ENCODE peak calls at places on chromosomes 16 and 17, in six cellular contexts. One of them, this sample, is unnamed.

GRCh38 chr17:2060681-2061440 is 6.0 kb downstream of the HIC1 start:
- DNase-seq in tibial nerve: no peak
- DNase-seq in DND-41: no peak
- DNase-seq in brain microvascular endothelial cell: peak
- DNase-seq in psoas muscle: peak
- DNase-seq in MM.1S: no peak
- DNase-seq in this sample: no peak

GRCh38 chr16:87559976-87560375 is 42.3 kb upstream of the JPH3 start:
- DNase-seq in tibial nerve: no peak
- DNase-seq in DND-41: no peak
- DNase-seq in brain microvascular endothelial cell: no peak
- DNase-seq in psoas muscle: no peak
- DNase-seq in MM.1S: no peak
- DNase-seq in this sample: no peak

GRCh38 chr16:82118749-82119148 is 51.3 kb downstream of the MPHOSPH6 start:
- DNase-seq in tibial nerve: no peak
- DNase-seq in DND-41: no peak
- DNase-seq in brain microvascular endothelial cell: no peak
- DNase-seq in psoas muscle: no peak
- DNase-seq in MM.1S: no peak
- DNase-seq in this sample: no peak

GRCh38 chr17:3534881-3535252 is 22.7 kb downstream of the TRPV3 start:
- DNase-seq in tibial nerve: no peak
- DNase-seq in DND-41: no peak
- DNase-seq in brain microvascular endothelial cell: no peak
- DNase-seq in psoas muscle: peak
- DNase-seq in MM.1S: no peak
- DNase-seq in this sample: no peak

GRCh38 chr17:4853195-4853762 is 20.1 kb downstream of the MINK1 start:
- DNase-seq in tibial nerve: no peak
- DNase-seq in DND-41: peak
- DNase-seq in brain microvascular endothelial cell: no peak
- DNase-seq in psoas muscle: no peak
- DNase-seq in MM.1S: no peak
- DNase-seq in this sample: no peak

GRCh38 chr17:77692571-77693161 is 265.8 kb upstream of the TNRC6C start:
- DNase-seq in tibial nerve: no peak
- DNase-seq in DND-41: peak
- DNase-seq in brain microvascular endothelial cell: no peak
- DNase-seq in psoas muscle: no peak
- DNase-seq in MM.1S: no peak
- DNase-seq in this sample: no peak

GRCh38 chr17:44901323-44901965 is 2.2 kb upstream of the EFTUD2 start:
- DNase-seq in tibial nerve: no peak
- DNase-seq in DND-41: no peak
- DNase-seq in brain microvascular endothelial cell: peak
- DNase-seq in psoas muscle: no peak
- DNase-seq in MM.1S: no peak
- DNase-seq in this sample: no peak

GRCh38 chr17:8665681-8666080 is 35.2 kb upstream of the MYH10 start:
- DNase-seq in tibial nerve: no peak
- DNase-seq in DND-41: no peak
- DNase-seq in brain microvascular endothelial cell: no peak
- DNase-seq in psoas muscle: no peak
- DNase-seq in MM.1S: no peak
- DNase-seq in this sample: no peak

GRCh38 chr17:69597898-69598692 is 183.6 kb downstream of the MAP2K6 start:
- DNase-seq in tibial nerve: no peak
- DNase-seq in DND-41: no peak
- DNase-seq in brain microvascular endothelial cell: peak
- DNase-seq in psoas muscle: no peak
- DNase-seq in MM.1S: no peak
- DNase-seq in this sample: no peak

GRCh38 chr16:86549893-86550190 is 5.2 kb downstream of the MTHFSD start:
- DNase-seq in tibial nerve: no peak
- DNase-seq in DND-41: no peak
- DNase-seq in brain microvascular endothelial cell: no peak
- DNase-seq in psoas muscle: no peak
- DNase-seq in MM.1S: no peak
- DNase-seq in this sample: no peak

GRCh38 chr17:70006159-70006558 is 68.9 kb upstream of the KCNJ16 start:
- DNase-seq in tibial nerve: no peak
- DNase-seq in DND-41: no peak
- DNase-seq in brain microvascular endothelial cell: no peak
- DNase-seq in psoas muscle: no peak
- DNase-seq in MM.1S: no peak
- DNase-seq in this sample: no peak

GRCh38 chr16:80569440-80570105 is 28.8 kb downstream of the DYNLRB2 start:
- DNase-seq in tibial nerve: no peak
- DNase-seq in DND-41: no peak
- DNase-seq in brain microvascular endothelial cell: peak
- DNase-seq in psoas muscle: no peak
- DNase-seq in MM.1S: no peak
- DNase-seq in this sample: peak

GRCh38 chr16:56743840-56744239 is 13.9 kb downstream of the NUP93 start:
- DNase-seq in tibial nerve: no peak
- DNase-seq in DND-41: no peak
- DNase-seq in brain microvascular endothelial cell: peak
- DNase-seq in psoas muscle: peak
- DNase-seq in MM.1S: no peak
- DNase-seq in this sample: no peak

GRCh38 chr17:325270-325976 is 27.2 kb downstream of the RPH3AL start:
- DNase-seq in tibial nerve: no peak
- DNase-seq in DND-41: no peak
- DNase-seq in brain microvascular endothelial cell: no peak
- DNase-seq in psoas muscle: no peak
- DNase-seq in MM.1S: no peak
- DNase-seq in this sample: no peak

GRCh38 chr17:38674013-38674748 is 576 bp downstream of the EPOP start:
- DNase-seq in tibial nerve: no peak
- DNase-seq in DND-41: peak
- DNase-seq in brain microvascular endothelial cell: no peak
- DNase-seq in psoas muscle: peak
- DNase-seq in MM.1S: peak
- DNase-seq in this sample: no peak

DNA sequence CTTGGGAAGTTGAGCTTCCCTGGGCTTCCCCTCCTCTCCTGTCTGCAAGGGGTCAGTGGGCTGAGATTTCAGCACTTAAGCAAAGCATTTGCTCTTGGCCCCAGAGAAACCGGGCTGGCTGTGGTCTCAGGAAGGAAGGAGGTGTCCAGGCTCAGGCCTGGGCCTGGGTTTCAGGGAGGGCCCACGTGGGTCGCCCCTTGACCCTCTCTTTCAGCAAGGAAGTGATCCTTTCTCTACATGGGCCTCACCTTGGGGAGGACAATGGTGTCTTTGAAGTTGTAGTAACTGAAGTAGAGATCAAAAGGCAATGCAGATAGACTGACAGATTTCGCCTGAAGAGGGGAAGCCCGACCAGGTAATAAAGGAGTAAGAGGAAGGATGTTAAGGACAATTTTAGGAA is 2.7 kb downstream of the NOD2 start:
- DNase-seq in tibial nerve: no peak
- DNase-seq in DND-41: no peak
- DNase-seq in brain microvascular endothelial cell: no peak
- DNase-seq in psoas muscle: no peak
- DNase-seq in MM.1S: no peak
- DNase-seq in this sample: no peak
- H3K27ac ChIP-seq in tibial nerve: peak
- H3K27ac ChIP-seq in DND-41: no peak
- H3K27ac ChIP-seq in brain microvascular endothelial cell: no peak
- H3K27ac ChIP-seq in psoas muscle: peak
- H3K27ac ChIP-seq in MM.1S: peak
- H3K27ac ChIP-seq in this sample: peak

DNA sequence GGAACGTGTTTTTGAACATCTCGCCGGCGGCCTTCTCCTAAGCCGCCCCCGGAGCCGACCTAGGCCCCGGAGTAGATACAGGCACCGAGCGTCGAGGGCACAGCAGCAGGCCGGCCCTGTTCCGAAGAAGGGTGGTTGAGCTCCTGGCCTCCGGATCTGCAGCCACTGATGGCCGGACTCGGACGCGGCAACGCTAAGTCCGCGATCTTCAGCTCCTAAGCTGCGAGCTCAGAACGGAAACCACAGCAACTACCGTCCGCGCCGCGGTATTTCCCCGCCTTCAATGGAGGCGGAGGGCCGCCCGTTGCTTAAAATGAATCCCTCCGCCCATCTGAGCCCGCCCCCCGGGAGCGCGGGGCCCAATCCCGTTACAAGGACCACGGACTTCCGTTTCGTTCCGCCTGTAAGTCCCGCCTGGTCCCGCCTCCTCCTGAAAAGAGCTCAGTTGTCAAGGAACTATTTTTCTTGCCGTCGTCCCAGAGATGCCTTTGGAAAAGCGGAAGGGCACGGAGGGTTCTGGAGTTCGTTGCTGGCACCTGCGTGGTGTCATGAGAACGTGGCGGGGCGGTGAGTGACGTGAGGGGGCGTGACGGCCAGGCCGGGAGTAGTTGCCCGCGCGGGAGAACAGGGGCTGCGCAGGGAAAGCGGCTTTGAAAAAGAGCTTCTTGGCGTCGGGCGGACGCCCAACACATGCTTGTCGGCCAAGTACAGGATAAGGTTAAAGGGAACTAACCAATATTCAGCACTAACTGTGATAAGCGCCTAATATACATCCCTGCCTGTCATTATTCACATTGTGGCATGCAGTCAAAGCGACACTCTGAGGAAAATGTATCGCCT is at the start of gene CFAP20:
- DNase-seq in tibial nerve: peak
- DNase-seq in DND-41: peak
- DNase-seq in brain microvascular endothelial cell: peak
- DNase-seq in psoas muscle: peak
- DNase-seq in MM.1S: peak
- DNase-seq in this sample: peak
- H3K27ac ChIP-seq in tibial nerve: peak
- H3K27ac ChIP-seq in DND-41: peak
- H3K27ac ChIP-seq in brain microvascular endothelial cell: peak
- H3K27ac ChIP-seq in psoas muscle: peak
- H3K27ac ChIP-seq in MM.1S: peak
- H3K27ac ChIP-seq in this sample: peak

GRCh38 chr17:6755281-6755680 is 565 bp upstream of the XAF1 start:
- DNase-seq in tibial nerve: no peak
- DNase-seq in DND-41: no peak
- DNase-seq in brain microvascular endothelial cell: no peak
- DNase-seq in psoas muscle: peak
- DNase-seq in MM.1S: no peak
- DNase-seq in this sample: no peak

GRCh38 chr17:6753565-6753964 is 2.3 kb upstream of the XAF1 start:
- DNase-seq in tibial nerve: no peak
- DNase-seq in DND-41: no peak
- DNase-seq in brain microvascular endothelial cell: no peak
- DNase-seq in psoas muscle: no peak
- DNase-seq in MM.1S: no peak
- DNase-seq in this sample: no peak

GRCh38 chr17:6756425-6757012 is 673 bp downstream of the XAF1 start:
- DNase-seq in tibial nerve: no peak
- DNase-seq in DND-41: peak
- DNase-seq in brain microvascular endothelial cell: no peak
- DNase-seq in psoas muscle: no peak
- DNase-seq in MM.1S: no peak
- DNase-seq in this sample: no peak

GRCh38 chr17:6757747-6758146 is 1.9 kb downstream of the XAF1 start:
- DNase-seq in tibial nerve: no peak
- DNase-seq in DND-41: no peak
- DNase-seq in brain microvascular endothelial cell: no peak
- DNase-seq in psoas muscle: no peak
- DNase-seq in MM.1S: no peak
- DNase-seq in this sample: no peak

DNA sequence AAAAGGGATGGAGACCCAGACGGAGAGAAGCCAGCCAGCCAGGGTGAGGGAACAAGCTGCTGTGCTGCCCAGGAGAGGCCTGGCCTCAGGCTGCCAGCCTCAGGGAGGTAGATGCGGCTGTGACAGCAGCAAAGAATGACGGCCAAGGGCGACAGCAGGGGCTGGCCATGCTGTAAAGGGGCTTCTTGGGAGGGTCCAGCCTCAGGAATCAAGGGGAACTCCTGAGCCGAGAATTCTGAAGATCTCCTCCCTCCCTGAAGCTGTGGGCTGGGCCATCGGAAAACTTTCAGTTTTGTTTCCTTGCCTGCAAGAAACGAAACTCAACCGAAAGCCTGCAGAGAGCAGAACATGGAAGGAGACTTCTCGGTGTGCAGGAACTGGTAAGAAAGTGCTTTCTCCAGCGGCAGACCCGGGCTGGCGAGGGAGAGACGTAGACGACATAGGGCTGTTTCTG is at the start of gene XAF1:
- DNase-seq in tibial nerve: no peak
- DNase-seq in DND-41: peak
- DNase-seq in brain microvascular endothelial cell: no peak
- DNase-seq in psoas muscle: no peak
- DNase-seq in MM.1S: peak
- DNase-seq in this sample: peak
- H3K27ac ChIP-seq in tibial nerve: peak
- H3K27ac ChIP-seq in DND-41: peak
- H3K27ac ChIP-seq in brain microvascular endothelial cell: peak
- H3K27ac ChIP-seq in psoas muscle: peak
- H3K27ac ChIP-seq in MM.1S: no peak
- H3K27ac ChIP-seq in this sample: peak

DNA sequence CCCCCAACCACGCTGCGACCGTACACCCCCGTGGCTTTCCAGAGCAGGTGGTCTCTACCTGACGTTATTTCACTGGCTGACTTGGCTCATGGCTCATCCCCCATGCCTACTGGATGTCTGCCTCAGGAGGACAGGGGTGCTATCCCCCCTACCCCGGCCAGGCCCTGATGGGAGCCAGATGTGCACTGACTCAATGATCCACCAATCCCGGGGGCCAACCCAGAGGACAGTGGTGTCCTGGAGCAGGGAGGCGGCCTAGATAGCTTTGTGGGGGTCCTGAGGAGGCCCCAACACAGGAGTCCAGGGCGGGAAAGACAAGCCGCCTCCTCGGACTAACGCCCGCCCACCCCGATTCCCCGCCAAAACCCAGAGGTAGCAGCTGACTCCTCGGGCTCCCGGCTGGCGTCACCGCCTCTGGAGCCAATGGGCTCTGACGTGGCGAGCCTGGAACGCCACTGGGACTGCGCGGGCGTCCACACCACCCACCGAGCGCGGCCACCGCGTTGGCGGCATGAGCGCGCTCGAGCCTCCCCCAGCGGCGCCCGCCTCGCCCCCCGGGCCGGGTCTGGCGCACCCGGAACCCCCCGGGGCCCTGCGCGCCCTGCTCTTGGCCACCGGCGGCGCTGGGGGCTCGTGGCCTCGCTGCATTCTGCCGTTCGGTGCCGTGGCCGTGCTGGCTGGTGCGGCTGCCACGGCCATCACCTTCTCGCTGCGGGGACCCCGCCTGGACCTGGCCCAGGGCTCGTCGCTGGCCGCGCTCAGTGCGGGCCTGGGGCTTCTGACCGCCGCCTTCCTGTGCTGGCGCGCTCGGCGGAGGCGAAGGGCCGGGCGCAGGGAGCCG is 3.6 kb upstream of the NTN3 start:
- DNase-seq in tibial nerve: peak
- DNase-seq in DND-41: no peak
- DNase-seq in brain microvascular endothelial cell: peak
- DNase-seq in psoas muscle: peak
- DNase-seq in MM.1S: no peak
- DNase-seq in this sample: no peak
- H3K27ac ChIP-seq in tibial nerve: peak
- H3K27ac ChIP-seq in DND-41: no peak
- H3K27ac ChIP-seq in brain microvascular endothelial cell: no peak
- H3K27ac ChIP-seq in psoas muscle: no peak
- H3K27ac ChIP-seq in MM.1S: no peak
- H3K27ac ChIP-seq in this sample: no peak

GRCh38 chr16:2489581-2489980 is 14.7 kb downstream of the TBC1D24 start:
- DNase-seq in tibial nerve: no peak
- DNase-seq in DND-41: no peak
- DNase-seq in brain microvascular endothelial cell: no peak
- DNase-seq in psoas muscle: no peak
- DNase-seq in MM.1S: no peak
- DNase-seq in this sample: no peak
- H3K27ac ChIP-seq in tibial nerve: no peak
- H3K27ac ChIP-seq in DND-41: no peak
- H3K27ac ChIP-seq in brain microvascular endothelial cell: no peak
- H3K27ac ChIP-seq in psoas muscle: no peak
- H3K27ac ChIP-seq in MM.1S: no peak
- H3K27ac ChIP-seq in this sample: no peak

This sample was measured in CD4-positive, CD25-positive, alpha-beta regulatory T cell.